ENCODE peak calls at places on chromosomes 4 and X, in ten cellular contexts. T is anterior cingulate cortex; E is GF-D8; D is dermis microvascular lymphatic vessel endothelial cell; U is HTR-8/SVneo; H is ELR; G is CD4-positive, CD25-positive, alpha-beta regulatory T cell; V is psoas muscle; M is esophagus squamous epithelium; P is pancreas. Z is an unnamed sample.

GRCh38 chr4:169418846-169419245 is 148.1 kb upstream of the SH3RF1 start:
- DNase-seq in T (no peak), E (no peak), D (no peak), U (no peak), H (peak; percentile 56), G (no peak), V (no peak), M (no peak), P (no peak), Z (peak; percentile 15)

GRCh38 chr4:11715753-11716521 is 287.2 kb upstream of the HS3ST1 start:
- DNase-seq in T (no peak), E (no peak), D (no peak), U (no peak), H (no peak), G (no peak), V (no peak), M (no peak), P (no peak), Z (no peak)

GRCh38 chrX:129934461-129934860 is 28.5 kb downstream of the UTP14A start:
- DNase-seq in T (peak; percentile 9), E (no peak), D (no peak), U (no peak), H (no peak), G (no peak), V (no peak), M (no peak), P (no peak), Z (no peak)

GRCh38 chr4:80091184-80091583 is 18.2 kb upstream of the ANTXR2 start:
- DNase-seq in T (no peak), E (no peak), D (no peak), U (no peak), H (no peak), G (no peak), V (no peak), M (no peak), P (no peak), Z (no peak)

GRCh38 chrX:106144755-106145639 is 23.1 kb upstream of the PWWP3B start:
- DNase-seq in T (no peak), E (no peak), D (no peak), U (no peak), H (no peak), G (no peak), V (no peak), M (no peak), P (peak; percentile 87), Z (no peak)

GRCh38 chrX:45710081-45710801 is 509.6 kb upstream of the DIPK2B start:
- DNase-seq in T (no peak), E (no peak), D (peak; percentile 67), U (peak; percentile 4), H (peak; percentile 96), G (peak; percentile 38), V (no peak), M (no peak), P (no peak), Z (peak; percentile 93)

GRCh38 chr4:86898562-86898961 is 6.3 kb upstream of the C4orf36 start:
- DNase-seq in T (no peak), E (no peak), D (peak; percentile 20), U (no peak), H (no peak), G (no peak), V (no peak), M (no peak), P (no peak), Z (peak; percentile 50)

GRCh38 chr4:105637409-105638258 is 70.9 kb downstream of the INTS12 start:
- DNase-seq in T (peak; percentile 91), E (no peak), D (peak; percentile 13), U (no peak), H (no peak), G (no peak), V (peak; percentile 73), M (peak; percentile 26), P (peak; percentile 39), Z (peak; percentile 30)

GRCh38 chr4:26008737-26009136 is 94.7 kb downstream of the SMIM20 start:
- DNase-seq in T (no peak), E (no peak), D (no peak), U (no peak), H (no peak), G (no peak), V (no peak), M (no peak), P (no peak), Z (no peak)

GRCh38 chr4:40327340-40327739 is 7.8 kb upstream of the CHRNA9 start:
- DNase-seq in T (no peak), E (peak; percentile 88), D (no peak), U (no peak), H (no peak), G (no peak), V (no peak), M (no peak), P (no peak), Z (no peak)

GRCh38 chr4:83252782-83253405 is 31.7 kb downstream of the COQ2 start:
- DNase-seq in T (no peak), E (peak; percentile 70), D (peak; percentile 78), U (peak; percentile 50), H (peak; percentile 73), G (peak; percentile 84), V (no peak), M (peak; percentile 23), P (peak; percentile 63), Z (peak; percentile 86)

GRCh38 chr4:155807021-155807420 is 48.2 kb downstream of the GUCY1B1 start:
- DNase-seq in T (no peak), E (no peak), D (no peak), U (no peak), H (no peak), G (no peak), V (no peak), M (no peak), P (no peak), Z (no peak)

GRCh38 chr4:175622887-175623286 is 189.2 kb downstream of the GPM6A start:
- DNase-seq in T (no peak), E (no peak), D (no peak), U (no peak), H (peak; percentile 42), G (no peak), V (no peak), M (no peak), P (no peak), Z (no peak)